ENCODE peak calls at places on chromosomes 12 and 14, in five cellular contexts. One of them, this sample, is unnamed.

GRCh38 chr12:96223411-96224218 is 29.4 kb downstream of the ELK3 start:
- DNase-seq in cardiac muscle cell: no peak
- DNase-seq in A549: no peak
- DNase-seq in heart left ventricle: no peak
- DNase-seq in endothelial cell of umbilical vein: peak; percentile 46
- DNase-seq in this sample: no peak

GRCh38 chr12:27015730-27016076 is 1.5 kb upstream of the TM7SF3 start:
- DNase-seq in cardiac muscle cell: peak; percentile 63
- DNase-seq in A549: peak; percentile 57
- DNase-seq in heart left ventricle: no peak
- DNase-seq in endothelial cell of umbilical vein: peak; percentile 60
- DNase-seq in this sample: peak; percentile 21

GRCh38 chr14:88354358-88354757 is 31.1 kb upstream of the SPATA7 start:
- DNase-seq in cardiac muscle cell: no peak
- DNase-seq in A549: no peak
- DNase-seq in heart left ventricle: no peak
- DNase-seq in endothelial cell of umbilical vein: no peak
- DNase-seq in this sample: no peak

GRCh38 chr12:42643881-42644579 is 54.5 kb upstream of the PRICKLE1 start:
- DNase-seq in cardiac muscle cell: no peak
- DNase-seq in A549: no peak
- DNase-seq in heart left ventricle: no peak
- DNase-seq in endothelial cell of umbilical vein: no peak
- DNase-seq in this sample: no peak

GRCh38 chr12:103841690-103842584 is 903 bp upstream of the NT5DC3 start:
- DNase-seq in cardiac muscle cell: peak; percentile 47
- DNase-seq in A549: peak; percentile 85
- DNase-seq in heart left ventricle: peak; percentile 69
- DNase-seq in endothelial cell of umbilical vein: peak; percentile 16
- DNase-seq in this sample: peak; percentile 93

GRCh38 chr14:76808990-76809389 is 3.7 kb downstream of the ANGEL1 start:
- DNase-seq in cardiac muscle cell: no peak
- DNase-seq in A549: no peak
- DNase-seq in heart left ventricle: no peak
- DNase-seq in endothelial cell of umbilical vein: no peak
- DNase-seq in this sample: no peak

GRCh38 chr14:70838076-70838475 is 28.8 kb upstream of the MAP3K9 start:
- DNase-seq in cardiac muscle cell: no peak
- DNase-seq in A549: no peak
- DNase-seq in heart left ventricle: no peak
- DNase-seq in endothelial cell of umbilical vein: no peak
- DNase-seq in this sample: no peak

GRCh38 chr14:81464253-81465001 is 64.3 kb upstream of the STON2 start:
- DNase-seq in cardiac muscle cell: peak; percentile 66
- DNase-seq in A549: peak; percentile 63
- DNase-seq in heart left ventricle: no peak
- DNase-seq in endothelial cell of umbilical vein: peak; percentile 79
- DNase-seq in this sample: peak; percentile 47

GRCh38 chr14:79091381-79091963 is 921.3 kb downstream of the NRXN3 start:
- DNase-seq in cardiac muscle cell: no peak
- DNase-seq in A549: no peak
- DNase-seq in heart left ventricle: no peak
- DNase-seq in endothelial cell of umbilical vein: no peak
- DNase-seq in this sample: no peak

GRCh38 chr14:105617201-105617777 is 90.9 kb downstream of the TMEM121 start:
- DNase-seq in cardiac muscle cell: no peak
- DNase-seq in A549: no peak
- DNase-seq in heart left ventricle: no peak
- DNase-seq in endothelial cell of umbilical vein: no peak
- DNase-seq in this sample: no peak

GRCh38 chr14:83291716-83292115 is 1758.1 kb upstream of the SEL1L start:
- DNase-seq in cardiac muscle cell: no peak
- DNase-seq in A549: no peak
- DNase-seq in heart left ventricle: no peak
- DNase-seq in endothelial cell of umbilical vein: no peak
- DNase-seq in this sample: no peak

GRCh38 chr14:95163666-95164065 is 6.3 kb upstream of the DICER1 start:
- DNase-seq in cardiac muscle cell: peak; percentile 86
- DNase-seq in A549: no peak
- DNase-seq in heart left ventricle: no peak
- DNase-seq in endothelial cell of umbilical vein: no peak
- DNase-seq in this sample: no peak

GRCh38 chr14:71371711-71372396 is 464.6 kb downstream of the PCNX1 start:
- DNase-seq in cardiac muscle cell: peak; percentile 52
- DNase-seq in A549: peak; percentile 5
- DNase-seq in heart left ventricle: no peak
- DNase-seq in endothelial cell of umbilical vein: peak; percentile 80
- DNase-seq in this sample: peak; percentile 77

GRCh38 chr14:75165586-75166391 is 10.6 kb downstream of the TMED10 start:
- DNase-seq in cardiac muscle cell: peak; percentile 73
- DNase-seq in A549: no peak
- DNase-seq in heart left ventricle: no peak
- DNase-seq in endothelial cell of umbilical vein: no peak
- DNase-seq in this sample: no peak

GRCh38 chr12:107645630-107646333 is 39.8 kb upstream of the PWP1 start:
- DNase-seq in cardiac muscle cell: peak; percentile 22
- DNase-seq in A549: no peak
- DNase-seq in heart left ventricle: no peak
- DNase-seq in endothelial cell of umbilical vein: peak; percentile 85
- DNase-seq in this sample: no peak

GRCh38 chr14:78164226-78164853 is 5.8 kb upstream of the NRXN3 start:
- DNase-seq in cardiac muscle cell: no peak
- DNase-seq in A549: peak; percentile 48
- DNase-seq in heart left ventricle: no peak
- DNase-seq in endothelial cell of umbilical vein: no peak
- DNase-seq in this sample: peak; percentile 26

GRCh38 chr12:89427508-89428156 is 75.3 kb upstream of the DUSP6 start:
- DNase-seq in cardiac muscle cell: no peak
- DNase-seq in A549: no peak
- DNase-seq in heart left ventricle: no peak
- DNase-seq in endothelial cell of umbilical vein: no peak
- DNase-seq in this sample: no peak

GRCh38 chr14:102579696-102580551 is 12.5 kb upstream of the RCOR1 start:
- DNase-seq in cardiac muscle cell: peak; percentile 83
- DNase-seq in A549: no peak
- DNase-seq in heart left ventricle: peak; percentile 34
- DNase-seq in endothelial cell of umbilical vein: no peak
- DNase-seq in this sample: no peak

GRCh38 chr14:90903101-90903500 is 86.9 kb upstream of the TTC7B start:
- DNase-seq in cardiac muscle cell: peak; percentile 68
- DNase-seq in A549: peak; percentile 63
- DNase-seq in heart left ventricle: peak; percentile 30
- DNase-seq in endothelial cell of umbilical vein: peak; percentile 72
- DNase-seq in this sample: peak; percentile 74

GRCh38 chr12:62697893-62698292 is 231.3 kb downstream of the MON2 start:
- DNase-seq in cardiac muscle cell: peak; percentile 50
- DNase-seq in A549: no peak
- DNase-seq in heart left ventricle: no peak
- DNase-seq in endothelial cell of umbilical vein: peak; percentile 39
- DNase-seq in this sample: no peak

GRCh38 chr12:93154753-93155475 is 222.8 kb upstream of the NUDT4 start:
- DNase-seq in cardiac muscle cell: peak; percentile 67
- DNase-seq in A549: no peak
- DNase-seq in heart left ventricle: no peak
- DNase-seq in endothelial cell of umbilical vein: no peak
- DNase-seq in this sample: no peak

GRCh38 chr12:25518512-25518911 is 34.6 kb downstream of the LMNTD1 start:
- DNase-seq in cardiac muscle cell: no peak
- DNase-seq in A549: no peak
- DNase-seq in heart left ventricle: no peak
- DNase-seq in endothelial cell of umbilical vein: no peak
- DNase-seq in this sample: peak; percentile 10

GRCh38 chr14:78863143-78863542 is 693.0 kb downstream of the NRXN3 start:
- DNase-seq in cardiac muscle cell: peak; percentile 32
- DNase-seq in A549: peak; percentile 12
- DNase-seq in heart left ventricle: no peak
- DNase-seq in endothelial cell of umbilical vein: peak; percentile 48
- DNase-seq in this sample: peak; percentile 36

GRCh38 chr12:131142891-131143637 is 189.4 kb downstream of the ADGRD1 start:
- DNase-seq in cardiac muscle cell: no peak
- DNase-seq in A549: peak; percentile 65
- DNase-seq in heart left ventricle: no peak
- DNase-seq in endothelial cell of umbilical vein: no peak
- DNase-seq in this sample: no peak

GRCh38 chr12:43099691-43100163 is 452.3 kb downstream of the ADAMTS20 start:
- DNase-seq in cardiac muscle cell: no peak
- DNase-seq in A549: no peak
- DNase-seq in heart left ventricle: no peak
- DNase-seq in endothelial cell of umbilical vein: no peak
- DNase-seq in this sample: no peak

GRCh38 chr12:49323524-49324097 is 556 bp downstream of the TROAP start:
- DNase-seq in cardiac muscle cell: no peak
- DNase-seq in A549: no peak
- DNase-seq in heart left ventricle: no peak
- DNase-seq in endothelial cell of umbilical vein: no peak
- DNase-seq in this sample: no peak

GRCh38 chr12:130142736-130143135 is 19.5 kb upstream of the FZD10 start:
- DNase-seq in cardiac muscle cell: no peak
- DNase-seq in A549: no peak
- DNase-seq in heart left ventricle: no peak
- DNase-seq in endothelial cell of umbilical vein: no peak
- DNase-seq in this sample: peak; percentile 72
- H3K27ac ChIP-seq in cardiac muscle cell: no peak overlapping the region
- H3K27ac ChIP-seq in A549: no peak overlapping the region
- H3K27ac ChIP-seq in heart left ventricle: no peak overlapping the region
- H3K27ac ChIP-seq in endothelial cell of umbilical vein: no peak overlapping the region
- H3K27ac ChIP-seq in this sample: no peak overlapping the region

GRCh38 chr14:34354556-34354955 is 107.5 kb downstream of the SPTSSA start:
- DNase-seq in cardiac muscle cell: no peak
- DNase-seq in A549: no peak
- DNase-seq in heart left ventricle: no peak
- DNase-seq in endothelial cell of umbilical vein: no peak
- DNase-seq in this sample: no peak
- TF ChIP-seq CTCF in cardiac muscle cell: no peak
- TF ChIP-seq CTCF in A549: no peak
- TF ChIP-seq CTCF in heart left ventricle: no peak
- TF ChIP-seq CTCF in endothelial cell of umbilical vein: no peak
- TF ChIP-seq CTCF in this sample: no peak

GRCh38 chr12:6647083-6647604 is at the start of gene ACRBP:
- DNase-seq in cardiac muscle cell: peak; percentile 74
- DNase-seq in A549: no peak
- DNase-seq in heart left ventricle: peak; percentile 87
- DNase-seq in endothelial cell of umbilical vein: peak; percentile 73
- DNase-seq in this sample: peak; percentile 26
- H3K27ac ChIP-seq in cardiac muscle cell: no peak within 1 kb of the TSS
- H3K27ac ChIP-seq in A549: no peak within 1 kb of the TSS
- H3K27ac ChIP-seq in heart left ventricle: peak within 1 kb of the TSS; percentile 39
- H3K27ac ChIP-seq in endothelial cell of umbilical vein: no peak within 1 kb of the TSS
- H3K27ac ChIP-seq in this sample: no peak within 1 kb of the TSS

GRCh38 chr12:110766311-110767154 is 23.8 kb upstream of the PPP1CC start:
- DNase-seq in cardiac muscle cell: no peak
- DNase-seq in A549: no peak
- DNase-seq in heart left ventricle: no peak
- DNase-seq in endothelial cell of umbilical vein: no peak
- DNase-seq in this sample: no peak
- TF ChIP-seq CTCF in cardiac muscle cell: no peak
- TF ChIP-seq CTCF in A549: no peak
- TF ChIP-seq CTCF in heart left ventricle: no peak
- TF ChIP-seq CTCF in endothelial cell of umbilical vein: no peak
- TF ChIP-seq CTCF in this sample: no peak

DNA sequence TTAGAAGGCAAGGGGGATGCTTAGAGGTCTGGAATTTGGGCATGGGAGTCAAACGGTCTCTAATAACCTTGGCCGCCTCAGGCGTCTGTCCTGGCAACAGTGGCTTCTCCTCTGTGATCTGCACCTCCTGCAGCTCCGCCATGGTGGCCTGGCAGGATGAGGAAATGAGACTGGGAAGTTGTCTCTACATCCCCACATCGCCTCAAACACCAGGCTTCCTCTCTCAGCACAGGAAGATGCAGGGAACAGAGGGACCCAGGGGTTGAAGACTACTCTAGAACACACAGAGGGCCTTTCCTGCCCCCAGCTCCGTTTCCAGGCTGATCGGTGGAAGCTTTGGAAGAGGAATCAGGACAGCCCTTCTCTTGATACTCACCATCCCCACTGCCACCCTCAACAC is 1.7 kb downstream of the NDRG2 start:
- DNase-seq in cardiac muscle cell: no peak
- DNase-seq in A549: no peak
- DNase-seq in heart left ventricle: no peak
- DNase-seq in endothelial cell of umbilical vein: no peak
- DNase-seq in this sample: no peak
- H3K27ac ChIP-seq in cardiac muscle cell: no peak overlapping the region
- H3K27ac ChIP-seq in A549: no peak overlapping the region
- H3K27ac ChIP-seq in heart left ventricle: peak overlapping the region; percentile 98
- H3K27ac ChIP-seq in endothelial cell of umbilical vein: no peak overlapping the region
- H3K27ac ChIP-seq in this sample: no peak overlapping the region

This sample was measured in RWPE1.